ENCODE peak calls at places on chromosomes 16 and 17, in four cellular contexts. One of them, this sample, is unnamed.

GRCh38 chr16:53056528-53056881 is 1.7 kb downstream of the CHD9 start:
- DNase-seq in GM12878: no peak
- DNase-seq in HepG2: peak
- DNase-seq in H1: no peak
- DNase-seq in this sample: peak

GRCh38 chr17:17635126-17635525 is 43.6 kb upstream of the PEMT start:
- DNase-seq in H1: no peak
- DNase-seq in HepG2: no peak
- DNase-seq in GM12878: no peak
- DNase-seq in this sample: no peak

GRCh38 chr16:24838554-24839266 is 7.1 kb upstream of the SLC5A11 start:
- DNase-seq in GM12878: no peak
- DNase-seq in H1: no peak
- DNase-seq in HepG2: peak
- DNase-seq in this sample: peak

GRCh38 chr17:12089809-12090384 is 69.2 kb downstream of the MAP2K4 start:
- DNase-seq in H1: no peak
- DNase-seq in HepG2: peak
- DNase-seq in GM12878: no peak
- DNase-seq in this sample: peak

GRCh38 chr16:86044881-86045600 is 146.1 kb downstream of the IRF8 start:
- DNase-seq in H1: no peak
- DNase-seq in HepG2: no peak
- DNase-seq in GM12878: no peak
- DNase-seq in this sample: no peak

GRCh38 chr17:44197980-44198720 is 1.5 kb downstream of the ATXN7L3 start:
- DNase-seq in HepG2: no peak
- DNase-seq in GM12878: no peak
- DNase-seq in H1: no peak
- DNase-seq in this sample: peak

GRCh38 chr17:79752175-79752574 is 21.4 kb downstream of the ENPP7 start:
- DNase-seq in GM12878: no peak
- DNase-seq in H1: no peak
- DNase-seq in HepG2: no peak
- DNase-seq in this sample: no peak

GRCh38 chr16:5438591-5438990 is 341.0 kb upstream of the EEF2KMT start:
- DNase-seq in HepG2: no peak
- DNase-seq in H1: no peak
- DNase-seq in GM12878: no peak
- DNase-seq in this sample: peak

GRCh38 chr17:56804454-56804853 is 29.3 kb downstream of the C17orf67 start:
- DNase-seq in HepG2: no peak
- DNase-seq in GM12878: no peak
- DNase-seq in H1: no peak
- DNase-seq in this sample: no peak

GRCh38 chr16:4366016-4366415 is 5.6 kb upstream of the VASN start:
- DNase-seq in HepG2: no peak
- DNase-seq in H1: no peak
- DNase-seq in GM12878: no peak
- DNase-seq in this sample: no peak

GRCh38 chr17:74199306-74200092 is 4.0 kb upstream of the RPL38 start:
- DNase-seq in H1: no peak
- DNase-seq in HepG2: peak
- DNase-seq in GM12878: no peak
- DNase-seq in this sample: peak

GRCh38 chr17:82399030-82399429 is 19.1 kb upstream of the HEXD start:
- DNase-seq in H1: no peak
- DNase-seq in GM12878: no peak
- DNase-seq in HepG2: no peak
- DNase-seq in this sample: no peak

GRCh38 chr16:88442811-88443576 is 10.1 kb upstream of the ZFPM1 start:
- DNase-seq in GM12878: no peak
- DNase-seq in HepG2: peak
- DNase-seq in H1: no peak
- DNase-seq in this sample: peak

GRCh38 chr16:49658491-49658890 is 197.4 kb downstream of the ZNF423 start:
- DNase-seq in H1: no peak
- DNase-seq in GM12878: no peak
- DNase-seq in HepG2: no peak
- DNase-seq in this sample: no peak

GRCh38 chr17:76471498-76472257 is 4.3 kb downstream of the AANAT start:
- DNase-seq in HepG2: no peak
- DNase-seq in H1: no peak
- DNase-seq in GM12878: no peak
- DNase-seq in this sample: no peak

GRCh38 chr16:57000271-57001025 is 11.1 kb downstream of the NLRC5 start:
- DNase-seq in H1: no peak
- DNase-seq in GM12878: peak
- DNase-seq in HepG2: no peak
- DNase-seq in this sample: no peak

GRCh38 chr16:56861092-56861610 is 3.9 kb upstream of the SLC12A3 start:
- DNase-seq in H1: no peak
- DNase-seq in HepG2: peak
- DNase-seq in GM12878: no peak
- DNase-seq in this sample: peak

GRCh38 chr17:31926100-31926729 is 10.6 kb upstream of the SUZ12 start:
- DNase-seq in GM12878: no peak
- DNase-seq in H1: no peak
- DNase-seq in HepG2: no peak
- DNase-seq in this sample: no peak

GRCh38 chr16:12498077-12498476 is 305.6 kb downstream of the CPPED1 start:
- DNase-seq in HepG2: no peak
- DNase-seq in H1: no peak
- DNase-seq in GM12878: no peak
- DNase-seq in this sample: no peak

GRCh38 chr17:74446551-74447500 is 14.9 kb downstream of the GPRC5C start:
- DNase-seq in HepG2: no peak
- DNase-seq in H1: no peak
- DNase-seq in GM12878: no peak
- DNase-seq in this sample: no peak

GRCh38 chr16:71834291-71834690 is 11.5 kb upstream of the ATXN1L start:
- DNase-seq in GM12878: no peak
- DNase-seq in HepG2: no peak
- DNase-seq in H1: no peak
- DNase-seq in this sample: no peak

GRCh38 chr17:69524854-69525253 is 110.4 kb downstream of the MAP2K6 start:
- DNase-seq in GM12878: no peak
- DNase-seq in HepG2: no peak
- DNase-seq in H1: no peak
- DNase-seq in this sample: no peak

GRCh38 chr17:42456223-42457106 is 2.2 kb upstream of the ATP6V0A1 start:
- DNase-seq in GM12878: peak
- DNase-seq in HepG2: no peak
- DNase-seq in H1: no peak
- DNase-seq in this sample: peak

GRCh38 chr17:69712801-69713311 is 298.4 kb downstream of the MAP2K6 start:
- DNase-seq in GM12878: no peak
- DNase-seq in H1: no peak
- DNase-seq in HepG2: no peak
- DNase-seq in this sample: no peak

GRCh38 chr17:7284911-7285310 is 3.4 kb downstream of the SLC2A4 start:
- DNase-seq in GM12878: no peak
- DNase-seq in H1: no peak
- DNase-seq in HepG2: no peak
- DNase-seq in this sample: no peak

GRCh38 chr16:22948603-22949368 is 134.8 kb downstream of the HS3ST2 start:
- DNase-seq in GM12878: peak
- DNase-seq in HepG2: peak
- DNase-seq in H1: peak
- DNase-seq in this sample: peak

GRCh38 chr17:57343717-57344116 is 87.4 kb downstream of the MSI2 start:
- DNase-seq in H1: no peak
- DNase-seq in GM12878: no peak
- DNase-seq in HepG2: no peak
- DNase-seq in this sample: no peak

GRCh38 chr16:69040144-69040909 is 65.1 kb upstream of the HAS3 start:
- DNase-seq in HepG2: peak
- DNase-seq in H1: no peak
- DNase-seq in GM12878: no peak
- DNase-seq in this sample: no peak

GRCh38 chr17:21530311-21530710 is 154.2 kb downstream of the KCNJ12 start:
- DNase-seq in HepG2: no peak
- DNase-seq in GM12878: no peak
- DNase-seq in H1: no peak
- DNase-seq in this sample: no peak

GRCh38 chr17:61144876-61145564 is 254.6 kb upstream of the TBX2 start:
- DNase-seq in HepG2: no peak
- DNase-seq in H1: no peak
- DNase-seq in GM12878: no peak
- DNase-seq in this sample: peak

GRCh38 chr17:66684716-66685115 is 150.2 kb upstream of the CACNG5 start:
- DNase-seq in HepG2: no peak
- DNase-seq in H1: no peak
- DNase-seq in GM12878: no peak
- DNase-seq in this sample: no peak

GRCh38 chr17:76365256-76365903 is 11.7 kb upstream of the PRPSAP1 start:
- DNase-seq in GM12878: no peak
- DNase-seq in HepG2: no peak
- DNase-seq in H1: no peak
- DNase-seq in this sample: no peak

GRCh38 chr17:37699285-37699973 is 45.4 kb downstream of the HNF1B start:
- DNase-seq in H1: no peak
- DNase-seq in GM12878: no peak
- DNase-seq in HepG2: no peak
- DNase-seq in this sample: no peak

GRCh38 chr17:40323731-40324650 is 15.0 kb downstream of the RARA start:
- DNase-seq in GM12878: no peak
- DNase-seq in HepG2: no peak
- DNase-seq in H1: no peak
- DNase-seq in this sample: no peak
- TF ChIP-seq CREB1 in GM12878: no peak
- TF ChIP-seq CREB1 in HepG2: no peak
- TF ChIP-seq CREB1 in H1: no peak
- TF ChIP-seq CREB1 in this sample: no peak

DNA sequence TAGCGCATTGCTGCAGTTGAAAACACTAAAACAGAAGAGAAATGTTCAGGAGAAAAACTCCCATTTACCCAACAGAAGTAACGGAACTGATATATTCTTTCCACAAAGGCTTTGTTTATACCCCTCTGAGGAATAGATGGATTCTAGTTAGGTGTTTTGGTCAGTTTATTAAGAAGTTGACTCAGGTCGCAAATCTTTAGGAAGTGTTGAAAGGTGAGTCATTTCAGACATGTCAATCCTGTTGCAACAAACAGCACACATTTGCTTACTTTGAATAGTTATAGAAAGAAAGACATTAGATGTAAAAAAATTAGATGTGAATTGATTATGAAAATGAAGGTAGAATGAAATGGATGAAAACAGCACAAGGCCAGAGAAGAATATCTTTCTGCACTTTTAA is 941.0 kb downstream of the KCNJ2 start:
- DNase-seq in HepG2: no peak
- DNase-seq in H1: no peak
- DNase-seq in GM12878: no peak
- DNase-seq in this sample: no peak
- TF ChIP-seq RFX5 in HepG2: no peak
- TF ChIP-seq RFX5 in H1: no peak
- TF ChIP-seq RFX5 in GM12878: no peak
- TF ChIP-seq RFX5 in this sample: no peak

GRCh38 chr17:3838206-3838605 is 7.8 kb downstream of the NCBP3 start:
- DNase-seq in HepG2: no peak
- DNase-seq in GM12878: no peak
- DNase-seq in H1: no peak
- DNase-seq in this sample: no peak
- TF ChIP-seq CREB1 in HepG2: no peak
- TF ChIP-seq CREB1 in GM12878: no peak
- TF ChIP-seq CREB1 in H1: no peak
- TF ChIP-seq CREB1 in this sample: no peak

GRCh38 chr16:70267516-70267915 is 15.8 kb upstream of the EXOSC6 start:
- DNase-seq in GM12878: no peak
- DNase-seq in H1: no peak
- DNase-seq in HepG2: peak
- DNase-seq in this sample: peak

GRCh38 chr16:70271696-70272095 is 17.6 kb downstream of the AARS1 start:
- DNase-seq in H1: no peak
- DNase-seq in GM12878: no peak
- DNase-seq in HepG2: no peak
- DNase-seq in this sample: peak

GRCh38 chr16:70270176-70270575 is 18.4 kb upstream of the EXOSC6 start:
- DNase-seq in GM12878: no peak
- DNase-seq in HepG2: no peak
- DNase-seq in H1: no peak
- DNase-seq in this sample: no peak

GRCh38 chr16:70269471-70269870 is 17.7 kb upstream of the EXOSC6 start:
- DNase-seq in HepG2: no peak
- DNase-seq in H1: no peak
- DNase-seq in GM12878: no peak
- DNase-seq in this sample: no peak
- TF ChIP-seq RFX5 in HepG2: no peak
- TF ChIP-seq RFX5 in H1: no peak
- TF ChIP-seq RFX5 in GM12878: no peak
- TF ChIP-seq RFX5 in this sample: no peak

DNA sequence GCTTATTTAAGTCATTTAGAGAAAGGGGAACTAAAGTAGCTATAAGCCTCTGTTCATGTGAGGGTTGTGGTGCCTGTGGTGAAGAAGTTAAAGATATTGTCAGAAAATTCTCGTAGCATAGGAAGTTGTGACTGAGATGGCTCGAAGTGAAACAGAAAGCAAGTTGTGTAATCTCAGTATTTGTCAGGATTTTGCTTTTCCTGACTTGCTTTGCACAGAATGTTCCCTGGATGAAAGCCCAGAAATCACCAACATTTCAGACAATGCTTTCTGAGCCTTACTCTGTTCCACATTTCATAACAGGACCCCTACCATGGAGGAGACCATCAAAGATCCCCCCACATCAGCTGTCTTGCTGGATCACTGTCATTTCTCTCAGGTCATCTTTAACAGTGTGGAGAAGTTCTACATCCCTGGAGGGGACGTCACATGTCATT is 10.6 kb downstream of the CALCOCO2 start:
- DNase-seq in GM12878: peak
- DNase-seq in H1: no peak
- DNase-seq in HepG2: no peak
- DNase-seq in this sample: no peak
- TF ChIP-seq CREB1 in GM12878: peak
- TF ChIP-seq CREB1 in H1: no peak
- TF ChIP-seq CREB1 in HepG2: no peak
- TF ChIP-seq CREB1 in this sample: no peak

This sample was measured in K562.